ENCODE peak calls at places on chromosome 7, in seven cellular contexts. One of them, this sample, is unnamed.

GRCh38 chr7:128206747-128207500 is 34.2 kb upstream of the LEP start:
- DNase-seq in aorta: no peak
- DNase-seq in H9: no peak
- DNase-seq in GM23248: no peak
- DNase-seq in heart right ventricle: no peak
- DNase-seq in CD8-positive, alpha-beta memory T cell: no peak
- DNase-seq in cardiac muscle cell: no peak
- DNase-seq in this sample: no peak

GRCh38 chr7:110204527-110204926 is 886.4 kb upstream of the LRRN3 start:
- DNase-seq in aorta: no peak
- DNase-seq in H9: peak
- DNase-seq in GM23248: no peak
- DNase-seq in heart right ventricle: no peak
- DNase-seq in CD8-positive, alpha-beta memory T cell: no peak
- DNase-seq in cardiac muscle cell: no peak
- DNase-seq in this sample: no peak

GRCh38 chr7:151078233-151079040 is 2.2 kb downstream of the FASTK start:
- DNase-seq in aorta: no peak
- DNase-seq in H9: no peak
- DNase-seq in GM23248: peak
- DNase-seq in heart right ventricle: no peak
- DNase-seq in CD8-positive, alpha-beta memory T cell: no peak
- DNase-seq in cardiac muscle cell: peak
- DNase-seq in this sample: no peak

GRCh38 chr7:129786825-129787563 is 165.8 kb downstream of the UBE2H start:
- DNase-seq in aorta: no peak
- DNase-seq in H9: peak
- DNase-seq in GM23248: no peak
- DNase-seq in heart right ventricle: no peak
- DNase-seq in CD8-positive, alpha-beta memory T cell: no peak
- DNase-seq in cardiac muscle cell: no peak
- DNase-seq in this sample: no peak

GRCh38 chr7:17095001-17095574 is 203.4 kb upstream of the AHR start:
- DNase-seq in aorta: no peak
- DNase-seq in H9: no peak
- DNase-seq in GM23248: peak
- DNase-seq in heart right ventricle: no peak
- DNase-seq in CD8-positive, alpha-beta memory T cell: no peak
- DNase-seq in cardiac muscle cell: peak
- DNase-seq in this sample: no peak

GRCh38 chr7:137209151-137209822 is 134.2 kb downstream of the PTN start:
- DNase-seq in aorta: no peak
- DNase-seq in H9: no peak
- DNase-seq in GM23248: no peak
- DNase-seq in heart right ventricle: no peak
- DNase-seq in CD8-positive, alpha-beta memory T cell: no peak
- DNase-seq in cardiac muscle cell: peak
- DNase-seq in this sample: no peak

GRCh38 chr7:100626055-100626454 is 13.7 kb downstream of the MOSPD3 start:
- DNase-seq in aorta: no peak
- DNase-seq in H9: no peak
- DNase-seq in GM23248: no peak
- DNase-seq in heart right ventricle: no peak
- DNase-seq in CD8-positive, alpha-beta memory T cell: no peak
- DNase-seq in cardiac muscle cell: no peak
- DNase-seq in this sample: no peak

GRCh38 chr7:110637252-110637651 is 453.7 kb upstream of the LRRN3 start:
- DNase-seq in aorta: no peak
- DNase-seq in H9: no peak
- DNase-seq in GM23248: no peak
- DNase-seq in heart right ventricle: no peak
- DNase-seq in CD8-positive, alpha-beta memory T cell: no peak
- DNase-seq in cardiac muscle cell: no peak
- DNase-seq in this sample: no peak

GRCh38 chr7:101681170-101682007 is 52.3 kb upstream of the MYL10 start:
- DNase-seq in aorta: peak
- DNase-seq in H9: no peak
- DNase-seq in GM23248: peak
- DNase-seq in heart right ventricle: peak
- DNase-seq in CD8-positive, alpha-beta memory T cell: no peak
- DNase-seq in cardiac muscle cell: peak
- DNase-seq in this sample: peak

GRCh38 chr7:138887872-138888656 is 90.1 kb upstream of the ATP6V0A4 start:
- DNase-seq in aorta: no peak
- DNase-seq in H9: no peak
- DNase-seq in GM23248: no peak
- DNase-seq in heart right ventricle: no peak
- DNase-seq in CD8-positive, alpha-beta memory T cell: no peak
- DNase-seq in cardiac muscle cell: no peak
- DNase-seq in this sample: no peak

DNA sequence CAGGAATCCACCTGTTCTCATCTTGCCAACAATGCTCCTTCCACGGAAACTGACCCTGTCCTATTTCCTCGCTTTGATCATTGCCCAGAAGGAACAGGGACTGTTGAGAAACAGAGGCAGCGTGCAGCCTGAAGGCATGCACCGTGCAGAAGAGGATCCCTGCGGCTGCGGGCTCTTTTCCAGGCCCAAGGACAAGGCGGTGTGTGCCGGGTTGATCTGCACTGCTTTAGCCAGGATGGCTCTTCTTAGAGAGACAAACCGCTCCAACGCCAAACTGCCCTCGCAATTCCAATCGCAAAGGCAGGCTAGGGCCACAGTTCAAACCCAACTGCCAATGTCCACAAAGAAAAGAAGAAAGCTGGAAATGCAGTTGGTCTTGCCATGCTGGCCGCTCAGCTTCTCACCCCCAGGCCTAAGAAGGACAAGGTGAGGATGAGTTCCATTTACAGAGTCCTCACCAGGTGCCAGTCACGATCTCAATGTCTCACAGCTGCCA is 26.5 kb downstream of the BRI3 start:
- DNase-seq in aorta: no peak
- DNase-seq in H9: no peak
- DNase-seq in GM23248: no peak
- DNase-seq in heart right ventricle: no peak
- DNase-seq in CD8-positive, alpha-beta memory T cell: no peak
- DNase-seq in cardiac muscle cell: no peak
- DNase-seq in this sample: no peak
- H3K27ac ChIP-seq in aorta: no peak
- H3K27ac ChIP-seq in H9: no peak
- H3K27ac ChIP-seq in GM23248: no peak
- H3K27ac ChIP-seq in heart right ventricle: no peak
- H3K27ac ChIP-seq in CD8-positive, alpha-beta memory T cell: no peak
- H3K27ac ChIP-seq in cardiac muscle cell: no peak
- H3K27ac ChIP-seq in this sample: no peak

GRCh38 chr7:107232568-107233090 is 63.8 kb downstream of the HBP1 start:
- DNase-seq in aorta: no peak
- DNase-seq in H9: no peak
- DNase-seq in GM23248: no peak
- DNase-seq in heart right ventricle: no peak
- DNase-seq in CD8-positive, alpha-beta memory T cell: no peak
- DNase-seq in cardiac muscle cell: peak
- DNase-seq in this sample: no peak
- H3K27ac ChIP-seq in aorta: no peak
- H3K27ac ChIP-seq in H9: no peak
- H3K27ac ChIP-seq in GM23248: no peak
- H3K27ac ChIP-seq in heart right ventricle: no peak
- H3K27ac ChIP-seq in CD8-positive, alpha-beta memory T cell: no peak
- H3K27ac ChIP-seq in cardiac muscle cell: no peak
- H3K27ac ChIP-seq in this sample: no peak

GRCh38 chr7:134703241-134703594 is 56.6 kb downstream of the BPGM start:
- DNase-seq in aorta: no peak
- DNase-seq in H9: no peak
- DNase-seq in GM23248: no peak
- DNase-seq in heart right ventricle: no peak
- DNase-seq in CD8-positive, alpha-beta memory T cell: no peak
- DNase-seq in cardiac muscle cell: no peak
- DNase-seq in this sample: no peak
- H3K27ac ChIP-seq in aorta: peak
- H3K27ac ChIP-seq in H9: no peak
- H3K27ac ChIP-seq in GM23248: no peak
- H3K27ac ChIP-seq in heart right ventricle: peak
- H3K27ac ChIP-seq in CD8-positive, alpha-beta memory T cell: no peak
- H3K27ac ChIP-seq in cardiac muscle cell: no peak
- H3K27ac ChIP-seq in this sample: peak

GRCh38 chr7:33732462-33732861 is 172.9 kb upstream of the BMPER start:
- DNase-seq in aorta: no peak
- DNase-seq in H9: no peak
- DNase-seq in GM23248: no peak
- DNase-seq in heart right ventricle: no peak
- DNase-seq in CD8-positive, alpha-beta memory T cell: no peak
- DNase-seq in cardiac muscle cell: no peak
- DNase-seq in this sample: no peak

GRCh38 chr7:33735403-33735802 is 169.9 kb upstream of the BMPER start:
- DNase-seq in aorta: no peak
- DNase-seq in H9: no peak
- DNase-seq in GM23248: no peak
- DNase-seq in heart right ventricle: no peak
- DNase-seq in CD8-positive, alpha-beta memory T cell: no peak
- DNase-seq in cardiac muscle cell: no peak
- DNase-seq in this sample: no peak

GRCh38 chr7:33736521-33737221 is 168.7 kb upstream of the BMPER start:
- DNase-seq in aorta: no peak
- DNase-seq in H9: no peak
- DNase-seq in GM23248: no peak
- DNase-seq in heart right ventricle: no peak
- DNase-seq in CD8-positive, alpha-beta memory T cell: no peak
- DNase-seq in cardiac muscle cell: no peak
- DNase-seq in this sample: no peak

GRCh38 chr7:33730958-33731357 is 174.4 kb upstream of the BMPER start:
- DNase-seq in aorta: no peak
- DNase-seq in H9: no peak
- DNase-seq in GM23248: no peak
- DNase-seq in heart right ventricle: no peak
- DNase-seq in CD8-positive, alpha-beta memory T cell: no peak
- DNase-seq in cardiac muscle cell: no peak
- DNase-seq in this sample: no peak

GRCh38 chr7:33733865-33734650 is 171.3 kb upstream of the BMPER start:
- DNase-seq in aorta: no peak
- DNase-seq in H9: no peak
- DNase-seq in GM23248: no peak
- DNase-seq in heart right ventricle: no peak
- DNase-seq in CD8-positive, alpha-beta memory T cell: no peak
- DNase-seq in cardiac muscle cell: peak
- DNase-seq in this sample: no peak
- H3K27ac ChIP-seq in aorta: no peak
- H3K27ac ChIP-seq in H9: no peak
- H3K27ac ChIP-seq in GM23248: no peak
- H3K27ac ChIP-seq in heart right ventricle: no peak
- H3K27ac ChIP-seq in CD8-positive, alpha-beta memory T cell: no peak
- H3K27ac ChIP-seq in cardiac muscle cell: peak
- H3K27ac ChIP-seq in this sample: no peak

DNA sequence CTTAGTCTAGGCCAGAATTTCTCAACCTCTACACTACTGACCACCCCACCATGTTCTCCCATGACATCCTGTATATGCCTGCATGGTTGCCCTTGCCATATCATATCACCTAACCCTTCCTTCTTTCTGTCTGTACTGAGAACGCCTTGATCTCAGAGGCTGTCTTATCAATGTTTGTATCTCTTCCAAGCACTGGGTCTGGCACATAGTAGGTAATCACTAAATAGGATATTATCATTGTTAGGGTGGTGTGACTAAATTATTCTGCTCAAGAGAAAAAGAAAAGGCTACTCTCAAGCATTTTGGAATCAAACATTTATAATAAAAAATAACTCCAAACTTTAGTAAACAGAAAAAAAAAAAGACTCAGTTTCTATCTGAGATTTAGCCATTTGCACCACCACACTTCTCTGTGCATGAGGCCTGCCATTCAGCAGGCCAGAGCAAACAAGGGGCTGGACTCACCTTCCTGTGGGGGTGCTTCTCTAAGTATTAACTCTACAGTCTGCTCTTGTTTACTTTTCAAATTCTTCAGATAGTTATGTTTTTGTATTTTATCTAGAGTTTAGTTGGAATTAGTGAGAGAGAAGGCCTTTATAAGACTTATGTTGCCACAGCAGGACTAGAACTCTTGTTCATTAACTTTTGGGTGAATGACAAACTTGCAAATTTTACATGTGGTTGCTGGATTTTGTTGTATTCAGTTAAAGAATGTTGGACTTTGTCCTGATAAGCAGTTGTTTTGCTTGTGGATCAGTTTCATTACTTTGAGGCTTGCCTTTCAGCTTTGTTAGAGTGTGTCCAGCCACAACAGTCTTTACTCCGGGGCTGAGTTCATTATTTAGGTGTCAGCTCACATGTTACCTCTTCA is 5.4 kb downstream of the AGBL3 start:
- DNase-seq in aorta: no peak
- DNase-seq in H9: no peak
- DNase-seq in GM23248: no peak
- DNase-seq in heart right ventricle: no peak
- DNase-seq in CD8-positive, alpha-beta memory T cell: no peak
- DNase-seq in cardiac muscle cell: peak
- DNase-seq in this sample: no peak
- H3K27ac ChIP-seq in aorta: peak
- H3K27ac ChIP-seq in H9: no peak
- H3K27ac ChIP-seq in GM23248: no peak
- H3K27ac ChIP-seq in heart right ventricle: peak
- H3K27ac ChIP-seq in CD8-positive, alpha-beta memory T cell: no peak
- H3K27ac ChIP-seq in cardiac muscle cell: no peak
- H3K27ac ChIP-seq in this sample: no peak

GRCh38 chr7:28954936-28955335 is 3.2 kb downstream of the TRIL start:
- DNase-seq in aorta: no peak
- DNase-seq in H9: no peak
- DNase-seq in GM23248: no peak
- DNase-seq in heart right ventricle: no peak
- DNase-seq in CD8-positive, alpha-beta memory T cell: no peak
- DNase-seq in cardiac muscle cell: no peak
- DNase-seq in this sample: no peak
- H3K27ac ChIP-seq in aorta: no peak
- H3K27ac ChIP-seq in H9: no peak
- H3K27ac ChIP-seq in GM23248: no peak
- H3K27ac ChIP-seq in heart right ventricle: no peak
- H3K27ac ChIP-seq in CD8-positive, alpha-beta memory T cell: no peak
- H3K27ac ChIP-seq in cardiac muscle cell: no peak
- H3K27ac ChIP-seq in this sample: peak

This sample was measured in adrenal gland.